ENCODE peak calls at places on chromosomes 2 and 18, in five cellular contexts. I is mucosa of descending colon, X is Peyer's patch, C is thoracic aorta, S is ascending aorta. F is an unnamed sample. For H3K4me1, the result is how much of the 10 kb centered on the place peaks cover.

GRCh38 chr2:199629301-199629700 is 171.6 kb upstream of the SATB2 start:
- DNase-seq in I (no peak), X (no peak), C (no peak), S (no peak), F (no peak)

GRCh38 chr2:52107124-52107523 is 1075.2 kb upstream of the NRXN1 start:
- DNase-seq in I (no peak), X (no peak), C (no peak), S (no peak), F (no peak)

GRCh38 chr2:96703021-96703751 is 36.7 kb downstream of the LMAN2L start:
- DNase-seq in I (no peak), X (no peak), C (no peak), S (no peak), F (no peak)

GRCh38 chr2:153536105-153536504 is 57.5 kb upstream of the RPRM start:
- DNase-seq in I (no peak), X (no peak), C (no peak), S (no peak), F (no peak)

GRCh38 chr2:235088608-235089020 is 136.8 kb downstream of the SH3BP4 start:
- DNase-seq in I (no peak), X (no peak), C (no peak), S (no peak), F (no peak)

GRCh38 chr18:76686737-76687231 is 135.6 kb upstream of the ZNF236 start:
- DNase-seq in I (no peak), X (no peak), C (no peak), S (peak), F (peak)

GRCh38 chr2:240503848-240504247 is 53.9 kb downstream of the ANKMY1 start:
- DNase-seq in I (no peak), X (no peak), C (no peak), S (no peak), F (peak)

GRCh38 chr2:108477062-108477461 is 28.1 kb downstream of the GCC2 start:
- DNase-seq in I (no peak), X (no peak), C (no peak), S (no peak), F (no peak)

GRCh38 chr2:53793821-53794220 is 7.0 kb downstream of the ERLEC1 start:
- DNase-seq in I (no peak), X (no peak), C (no peak), S (no peak), F (no peak)

GRCh38 chr2:20668871-20669475 is 2.0 kb downstream of the GDF7 start:
- DNase-seq in I (no peak), X (no peak), C (no peak), S (peak), F (no peak)

GRCh38 chr2:64699712-64700111 is 46.0 kb upstream of the SERTAD2 start:
- DNase-seq in I (no peak), X (peak), C (no peak), S (no peak), F (no peak)

GRCh38 chr18:78557371-78557770 is 422.2 kb upstream of the SALL3 start:
- DNase-seq in I (no peak), X (no peak), C (no peak), S (no peak), F (no peak)

GRCh38 chr18:56789004-56789888 is 138.1 kb downstream of the WDR7 start:
- DNase-seq in I (no peak), X (no peak), C (no peak), S (no peak), F (no peak)

GRCh38 chr2:71410716-71411115 is 42.6 kb upstream of the DYSF start:
- DNase-seq in I (no peak), X (no peak), C (no peak), S (no peak), F (no peak)

GRCh38 chr2:46351388-46352141 is 54.4 kb downstream of the EPAS1 start:
- DNase-seq in I (peak), X (peak), C (no peak), S (no peak), F (peak)

GRCh38 chr2:47214385-47214784 is 59.3 kb upstream of the STPG4 start:
- DNase-seq in I (no peak), X (no peak), C (no peak), S (no peak), F (no peak)

GRCh38 chr2:206004004-206004693 is 81.8 kb downstream of the INO80D start:
- DNase-seq in I (no peak), X (no peak), C (no peak), S (no peak), F (no peak)

GRCh38 chr2:129277188-129277587 is 702.3 kb upstream of the RAB6C start:
- DNase-seq in I (no peak), X (no peak), C (no peak), S (no peak), F (no peak)

GRCh38 chr18:48877941-48878340 is 72.8 kb downstream of the SMAD7 start:
- DNase-seq in I (no peak), X (no peak), C (no peak), S (no peak), F (peak)

GRCh38 chr2:8086796-8087479 is 594.9 kb upstream of the ID2 start:
- DNase-seq in I (no peak), X (no peak), C (no peak), S (no peak), F (no peak)

GRCh38 chr2:127526940-127527804 is 883 bp upstream of the IWS1 start:
- DNase-seq in I (no peak), X (no peak), C (no peak), S (no peak), F (no peak)

GRCh38 chr2:130318906-130319305 is 23.8 kb upstream of the IMP4 start:
- DNase-seq in I (no peak), X (no peak), C (no peak), S (no peak), F (no peak)

GRCh38 chr2:120647487-120647886 is 88.2 kb upstream of the GLI2 start:
- DNase-seq in I (no peak), X (no peak), C (no peak), S (no peak), F (no peak)

GRCh38 chr18:76208632-76209308 is 286.3 kb downstream of the ZNF516 start:
- DNase-seq in I (no peak), X (no peak), C (no peak), S (no peak), F (no peak)

GRCh38 chr18:39389800-39390379 is 1824.3 kb upstream of the CELF4 start:
- DNase-seq in I (no peak), X (no peak), C (no peak), S (no peak), F (no peak)

GRCh38 chr2:118936936-118937335 is 5.1 kb upstream of the MARCO start:
- DNase-seq in I (no peak), X (no peak), C (no peak), S (no peak), F (no peak)

GRCh38 chr2:240369725-240370585 is 65.5 kb upstream of the GPC1 start:
- DNase-seq in I (no peak), X (no peak), C (peak), S (peak), F (peak)

GRCh38 chr18:48882379-48882778 is 68.4 kb downstream of the SMAD7 start:
- DNase-seq in I (no peak), X (no peak), C (no peak), S (no peak), F (no peak)

GRCh38 chr2:160469615-160470204 is 23.9 kb downstream of the RBMS1 start:
- DNase-seq in I (no peak), X (no peak), C (no peak), S (no peak), F (no peak)

GRCh38 chr2:168632733-168633132 is 169.7 kb upstream of the NOSTRIN start:
- DNase-seq in I (no peak), X (no peak), C (no peak), S (no peak), F (no peak)

GRCh38 chr18:54316071-54316820 is 41.4 kb downstream of the STARD6 start:
- DNase-seq in I (no peak), X (no peak), C (no peak), S (no peak), F (no peak)

GRCh38 chr2:199202964-199203363 is 254.8 kb downstream of the SATB2 start:
- DNase-seq in I (no peak), X (no peak), C (no peak), S (no peak), F (no peak)

GRCh38 chr2:190860985-190861721 is 19.5 kb upstream of the GLS start:
- DNase-seq in I (no peak), X (no peak), C (no peak), S (no peak), F (no peak)
- H3K4me1 ChIP-seq in I (under half), X (under half), C (under half), S (half or more), F (under half)

GRCh38 chr2:2872309-2872617 is 505.4 kb downstream of the EIPR1 start:
- DNase-seq in I (no peak), X (no peak), C (no peak), S (no peak), F (no peak)
- H3K4me1 ChIP-seq in I (under half), X (under half), C (under half), S (under half), F (under half)

GRCh38 chr2:159109552-159109951 is 141.1 kb downstream of the TANC1 start:
- DNase-seq in I (no peak), X (no peak), C (no peak), S (no peak), F (no peak)
- H3K4me1 ChIP-seq in I (under half), X (under half), C (under half), S (under half), F (under half)

GRCh38 chr2:171128461-171128860 is 32.2 kb downstream of the TLK1 start:
- DNase-seq in I (no peak), X (no peak), C (no peak), S (no peak), F (no peak)
- H3K4me1 ChIP-seq in I (under half), X (under half), C (under half), S (under half), F (under half)

GRCh38 chr2:37573818-37574388 is 97.5 kb downstream of the CDC42EP3 start:
- DNase-seq in I (no peak), X (no peak), C (no peak), S (no peak), F (no peak)
- H3K4me1 ChIP-seq in I (under half), X (under half), C (under half), S (under half), F (under half)

DNA sequence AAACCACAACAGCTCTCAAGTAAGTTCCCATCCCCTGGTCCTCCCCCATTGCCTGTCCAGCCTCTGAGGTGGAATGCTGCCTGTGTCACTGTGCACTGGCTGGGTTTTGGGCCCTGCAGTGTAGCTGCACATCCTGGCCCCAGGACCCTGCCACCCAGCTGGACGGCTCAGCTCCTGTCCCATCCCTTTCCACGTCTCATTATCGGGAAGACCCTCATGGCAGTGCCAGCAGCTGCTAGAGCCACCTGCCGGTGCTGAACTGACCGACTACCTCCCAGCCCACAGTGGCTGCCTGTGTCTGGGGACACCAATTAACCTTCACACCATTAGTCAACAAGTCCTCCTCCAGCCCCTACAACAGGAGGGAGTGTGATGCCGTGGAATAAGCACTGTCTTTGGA is 31.9 kb downstream of the ADCY3 start:
- DNase-seq in I (no peak), X (no peak), C (no peak), S (no peak), F (no peak)
- H3K4me1 ChIP-seq in I (under half), X (under half), C (under half), S (under half), F (under half)

DNA sequence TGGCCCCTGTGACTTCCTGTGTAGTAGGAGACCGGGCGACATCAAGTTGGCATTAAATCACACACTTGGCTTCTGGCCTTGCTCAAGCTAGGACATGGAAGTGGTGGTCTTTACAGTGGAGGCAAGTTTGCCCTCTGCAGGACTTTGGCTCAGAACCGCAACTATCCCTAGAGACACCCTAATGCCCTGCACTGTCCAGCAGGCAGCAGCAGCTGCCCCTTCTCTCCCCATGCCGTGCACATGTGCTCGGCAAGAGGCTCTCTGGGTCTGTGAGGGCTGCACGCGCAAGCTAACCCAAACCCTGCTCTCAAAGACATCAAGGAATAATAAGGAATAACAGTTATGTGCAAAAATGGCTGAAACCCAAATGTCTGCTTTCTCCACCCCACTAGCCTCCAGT is 106.5 kb downstream of the COL6A3 start:
- DNase-seq in I (no peak), X (no peak), C (no peak), S (no peak), F (no peak)
- H3K4me1 ChIP-seq in I (under half), X (under half), C (under half), S (under half), F (under half)

DNA sequence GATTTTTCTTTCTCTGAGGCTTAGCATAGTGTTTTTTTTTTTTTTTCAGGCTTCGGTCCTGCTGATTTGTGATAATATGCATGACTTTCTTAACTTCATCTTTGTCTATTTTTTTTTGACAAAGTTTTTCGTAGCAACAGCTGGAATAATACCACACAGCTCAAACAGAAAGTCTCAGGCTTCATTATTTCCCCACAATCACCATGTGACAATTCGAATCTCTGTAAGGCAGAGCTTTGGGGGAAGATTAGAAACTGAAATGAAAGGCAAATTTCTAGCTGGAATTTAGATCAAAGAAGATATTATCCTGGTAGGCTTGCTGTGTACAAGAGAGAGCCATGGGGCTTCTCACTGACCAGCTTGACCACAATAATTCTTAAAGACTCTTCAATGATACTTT is 12.3 kb upstream of the CD28 start:
- DNase-seq in I (no peak), X (no peak), C (no peak), S (no peak), F (no peak)
- H3K4me1 ChIP-seq in I (under half), X (under half), C (under half), S (under half), F (under half)

F was measured in lower lobe of right lung.